ENCODE peak calls at places on chromosomes 7 and 10, in nine cellular contexts. S, E, P, R, J, B, X, A and Q are unnamed samples.

GRCh38 chr7:23349484-23350157 is 50.5 kb downstream of the MALSU1 start:
- DNase-seq in R (no peak), B (peak), P (no peak), E (no peak), A (no peak), J (peak), S (peak), X (no peak), Q (peak)

GRCh38 chr10:43940898-43941777 is 292.5 kb upstream of the ZNF32 start:
- DNase-seq in B (no peak), E (no peak), A (no peak), J (no peak), P (no peak), S (no peak), X (no peak), R (no peak), Q (no peak)

GRCh38 chr7:105682331-105683070 is 101.2 kb upstream of the EFCAB10 start:
- DNase-seq in E (no peak), R (peak), P (no peak), X (no peak), B (no peak), S (no peak), A (no peak), J (no peak), Q (no peak)

GRCh38 chr7:1534330-1535099 is 4.0 kb downstream of the MAFK start:
- DNase-seq in R (no peak), P (no peak), B (no peak), A (no peak), S (no peak), E (no peak), X (no peak), J (no peak), Q (no peak)

GRCh38 chr7:98506471-98506870 is 105.6 kb upstream of the BAIAP2L1 start:
- DNase-seq in E (no peak), J (no peak), S (no peak), X (no peak), R (no peak), B (no peak), P (no peak), A (no peak), Q (no peak)

GRCh38 chr7:1966631-1967200 is 266.0 kb downstream of the MAD1L1 start:
- DNase-seq in A (no peak), B (no peak), P (no peak), J (no peak), S (no peak), R (peak), X (no peak), E (no peak), Q (no peak)

GRCh38 chr7:25037325-25037724 is 57.3 kb upstream of the OSBPL3 start:
- DNase-seq in A (no peak), X (no peak), P (no peak), R (no peak), S (no peak), E (no peak), J (peak), B (no peak), Q (no peak)

GRCh38 chr7:33748793-33749192 is 156.5 kb upstream of the BMPER start:
- DNase-seq in J (no peak), B (no peak), S (peak), A (peak), E (no peak), R (no peak), X (no peak), P (no peak), Q (no peak)

GRCh38 chr10:88442681-88443080 is 140.4 kb downstream of the RNLS start:
- DNase-seq in X (no peak), R (no peak), E (no peak), S (peak), A (no peak), J (no peak), P (no peak), B (no peak), Q (no peak)

GRCh38 chr7:3918576-3918975 is 617.5 kb downstream of the SDK1 start:
- DNase-seq in R (no peak), S (no peak), A (no peak), P (no peak), X (no peak), J (no peak), E (no peak), B (no peak), Q (no peak)

GRCh38 chr7:128697301-128697905 is 25.3 kb downstream of the GARIN1A start:
- DNase-seq in P (peak), S (peak), E (peak), R (no peak), A (peak), J (peak), X (no peak), B (peak), Q (peak)

GRCh38 chr10:4240641-4241197 is 455.7 kb upstream of the KLF6 start:
- DNase-seq in E (peak), B (no peak), J (no peak), A (peak), S (no peak), X (no peak), R (no peak), P (no peak), Q (peak)

GRCh38 chr7:111763221-111763791 is 201.0 kb upstream of the IMMP2L start:
- DNase-seq in R (peak), P (no peak), A (peak), E (no peak), X (no peak), B (peak), S (peak), J (peak), Q (peak)